ENCODE peak calls at places on chromosomes 11 and 22, in eight cellular contexts. I is transverse colon, G is suprapubic skin, R is thyroid gland, Q is stomach, Y is A549, V is ovary, N is heart left ventricle. K is an unnamed sample.

GRCh38 chr11:14547440-14547839 is 27.3 kb upstream of the PSMA1 start:
- DNase-seq in N (no peak), R (no peak), I (no peak), Y (no peak), G (no peak), V (no peak), Q (no peak), K (no peak)

GRCh38 chr22:35313311-35314121 is 13.8 kb downstream of the TOM1 start:
- DNase-seq in N (peak; percentile 42), Q (peak; percentile 24), G (peak; percentile 66), R (peak; percentile 86), I (no peak), Y (peak; percentile 21), V (no peak), K (peak; percentile 49)

GRCh38 chr22:17471901-17472566 is 91.3 kb upstream of the SLC25A18 start:
- DNase-seq in Q (no peak), Y (no peak), R (no peak), G (no peak), N (no peak), V (no peak), I (no peak), K (no peak)

GRCh38 chr22:29269230-29269604 is 1.1 kb downstream of the EWSR1 start:
- DNase-seq in I (no peak), Y (no peak), Q (no peak), V (peak; percentile 12), R (no peak), N (no peak), G (no peak), K (no peak)

GRCh38 chr11:37788141-37788877 is 1190.3 kb upstream of the RAG2 start:
- DNase-seq in Q (no peak), R (no peak), I (no peak), G (no peak), V (no peak), Y (no peak), N (no peak), K (no peak)

GRCh38 chr22:17952273-17952801 is 72.0 kb downstream of the MICAL3 start:
- DNase-seq in R (peak; percentile 92), Y (no peak), N (no peak), I (peak; percentile 69), G (no peak), Q (no peak), V (no peak), K (no peak)

GRCh38 chr22:41910599-41911291 is 4.1 kb downstream of the SHISA8 start:
- DNase-seq in G (peak; percentile 64), N (peak; percentile 66), Q (peak; percentile 61), R (peak; percentile 42), Y (no peak), I (no peak), V (no peak), K (no peak)

GRCh38 chr22:47203554-47203991 is 441.1 kb downstream of the TBC1D22A start:
- DNase-seq in N (no peak), Q (peak; percentile 22), V (peak; percentile 83), Y (no peak), I (no peak), R (no peak), G (peak; percentile 52), K (peak; percentile 64)

GRCh38 chr11:124716596-124716995 is 23.1 kb upstream of the NRGN start:
- DNase-seq in Y (no peak), Q (no peak), V (no peak), R (no peak), I (no peak), N (no peak), G (no peak), K (no peak)

GRCh38 chr11:69010964-69011623 is 2.0 kb downstream of the MRGPRF start:
- DNase-seq in N (peak; percentile 77), Y (no peak), Q (peak; percentile 81), R (peak; percentile 33), V (peak; percentile 88), G (peak; percentile 83), I (peak; percentile 78), K (peak; percentile 74)

GRCh38 chr11:69010361-69010891 is 2.6 kb downstream of the MRGPRF start:
- DNase-seq in Y (no peak), V (peak; percentile 28), G (peak; percentile 74), I (no peak), Q (no peak), N (no peak), R (no peak), K (peak; percentile 52)

GRCh38 chr11:69007978-69008381 is 5.1 kb downstream of the MRGPRF start:
- DNase-seq in Y (no peak), V (peak; percentile 44), G (peak; percentile 57), I (no peak), R (no peak), Q (no peak), N (no peak), K (peak; percentile 43)

GRCh38 chr11:69008774-69009440 is 4.1 kb downstream of the MRGPRF start:
- DNase-seq in N (peak; percentile 49), Q (peak; percentile 79), I (peak; percentile 82), R (peak; percentile 11), V (peak; percentile 92), G (peak; percentile 91), Y (peak; percentile 96), K (peak; percentile 66)

DNA sequence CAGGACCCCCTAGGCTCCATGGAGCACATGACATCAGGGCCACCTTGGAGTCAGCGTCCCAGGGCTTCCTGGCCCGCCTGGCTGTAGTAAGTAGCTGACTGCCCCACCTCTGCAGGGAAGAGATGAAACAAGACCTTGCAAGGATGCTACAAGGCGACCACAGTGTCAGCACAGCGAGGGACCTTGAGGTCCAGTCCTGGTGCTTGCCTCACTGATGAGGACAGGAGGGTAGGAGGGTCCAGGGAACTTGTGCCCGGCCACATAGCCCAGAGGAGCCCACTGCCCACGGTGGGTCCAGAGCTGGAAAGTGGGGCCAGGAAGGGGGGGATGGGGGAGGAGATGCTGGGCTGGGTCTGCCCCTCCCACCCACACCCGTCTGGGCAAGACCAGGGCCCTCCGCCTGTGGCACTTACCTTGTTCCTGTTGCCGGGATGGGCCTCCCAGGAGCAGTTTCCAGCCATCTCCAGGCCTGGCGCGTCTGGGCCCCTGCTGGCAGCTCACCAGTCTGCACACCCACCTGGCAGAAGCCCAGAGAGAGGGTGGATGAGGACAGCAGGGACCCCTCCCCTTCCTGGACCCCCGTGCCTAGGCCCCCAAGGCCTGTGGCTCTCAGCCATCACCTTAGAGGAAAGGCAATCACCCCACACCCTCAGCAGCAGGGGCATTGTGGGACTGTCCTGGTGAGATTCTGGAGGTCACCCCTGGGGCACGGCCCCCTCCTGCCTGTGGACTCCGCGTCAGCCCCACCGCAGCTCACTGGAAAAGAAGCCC is 3.4 kb downstream of the MRGPRF start:
- DNase-seq in Y (no peak), V (peak; percentile 52), G (peak; percentile 65), R (no peak), N (no peak), I (no peak), Q (no peak), K (peak; percentile 56)
- H3K4me1 ChIP-seq in Y (peaks cover 39% of the 10 kb centered on the region), V (peaks cover 30% of the 10 kb centered on the region), G (peaks cover 66% of the 10 kb centered on the region), R (no peaks in the 10 kb centered on the region), N (peaks cover 45% of the 10 kb centered on the region), I (peaks cover 34% of the 10 kb centered on the region), Q (peaks cover 44% of the 10 kb centered on the region), K (peaks cover 73% of the 10 kb centered on the region)

GRCh38 chr22:40651563-40652501 is 15.3 kb upstream of the MRTFA start:
- DNase-seq in I (peak; percentile 88), Q (peak; percentile 95), V (peak; percentile 98), R (peak; percentile 80), G (peak; percentile 98), N (peak; percentile 94), Y (peak; percentile 91), K (peak; percentile 90)
- TF ChIP-seq POLR2A in I (peak; percentile 65), Q (no peak), V (peak; percentile 89), R (no peak), G (no peak), N (peak; percentile 87), Y (peak; percentile 22), K (no peak)

GRCh38 chr11:127620660-127621059 is 620.1 kb upstream of the KIRREL3 start:
- DNase-seq in Y (no peak), Q (no peak), N (no peak), R (no peak), I (no peak), V (no peak), G (no peak), K (no peak)

GRCh38 chr11:127616171-127616570 is 615.6 kb upstream of the KIRREL3 start:
- DNase-seq in I (no peak), Y (no peak), V (no peak), G (no peak), N (no peak), R (no peak), Q (no peak), K (no peak)

GRCh38 chr11:127624455-127624854 is 623.9 kb upstream of the KIRREL3 start:
- DNase-seq in Q (no peak), V (no peak), Y (no peak), I (no peak), R (peak; percentile 94), N (no peak), G (no peak), K (no peak)

GRCh38 chr11:127619946-127620345 is 619.4 kb upstream of the KIRREL3 start:
- DNase-seq in R (no peak), N (no peak), G (no peak), Q (no peak), I (no peak), V (no peak), Y (no peak), K (no peak)

DNA sequence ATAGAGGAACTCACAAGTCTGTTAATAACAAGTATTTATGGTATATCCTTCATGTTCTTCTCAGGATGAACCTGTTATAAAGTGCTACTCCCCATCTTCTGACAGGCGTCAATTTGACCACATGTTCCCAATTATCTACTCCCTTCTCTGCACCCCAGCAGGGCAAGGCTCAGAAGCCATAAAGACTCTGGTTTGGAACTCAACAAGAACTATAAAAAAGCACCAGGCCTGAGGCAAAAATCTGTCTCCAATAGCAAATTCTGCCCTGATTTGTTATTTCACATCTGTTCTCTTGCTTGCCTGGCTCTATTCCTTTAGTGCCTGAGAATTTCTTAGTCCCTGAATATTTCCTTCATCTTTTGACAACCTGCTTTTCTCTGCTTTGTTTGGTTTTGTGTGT is 618.2 kb upstream of the KIRREL3 start:
- DNase-seq in V (no peak), R (no peak), I (no peak), N (no peak), Q (no peak), Y (no peak), G (no peak), K (no peak)
- H3K27ac ChIP-seq in V (no peak overlapping the region), R (no peak overlapping the region), I (no peak overlapping the region), N (no peak overlapping the region), Q (no peak overlapping the region), Y (no peak overlapping the region), G (no peak overlapping the region), K (no peak overlapping the region)

GRCh38 chr11:565921-566509 is 5.2 kb downstream of the RASSF7 start:
- DNase-seq in I (no peak), N (no peak), G (no peak), Q (no peak), Y (no peak), R (no peak), V (no peak), K (peak; percentile 75)

GRCh38 chr11:562046-562645 is 1.4 kb downstream of the RASSF7 start:
- DNase-seq in R (no peak), V (no peak), Y (no peak), G (no peak), I (no peak), N (no peak), Q (no peak), K (peak; percentile 81)

GRCh38 chr11:563066-563811 is 2.5 kb downstream of the RASSF7 start:
- DNase-seq in Y (no peak), V (no peak), I (no peak), R (no peak), G (no peak), N (no peak), Q (no peak), K (peak; percentile 77)

GRCh38 chr11:561148-562003 is 606 bp downstream of the RASSF7 start:
- DNase-seq in I (peak; percentile 90), Q (peak; percentile 89), Y (peak; percentile 78), N (peak; percentile 22), V (no peak), G (no peak), R (peak; percentile 52), K (no peak)

GRCh38 chr11:563812-564578 is 3.2 kb downstream of the RASSF7 start:
- DNase-seq in V (no peak), I (no peak), G (no peak), Y (no peak), N (no peak), Q (no peak), R (no peak), K (peak; percentile 75)
- H3K4me1 ChIP-seq in V (peaks cover 8% of the 10 kb centered on the region), I (peaks cover 36% of the 10 kb centered on the region), G (peaks cover 72% of the 10 kb centered on the region), Y (peaks cover 28% of the 10 kb centered on the region), N (peaks cover 27% of the 10 kb centered on the region), Q (peaks cover 29% of the 10 kb centered on the region), R (peaks cover 17% of the 10 kb centered on the region), K (peaks cover 19% of the 10 kb centered on the region)

K was measured in spleen.